ENCODE peak calls at places on chromosomes 3 and 15, in eight cellular contexts. P is heart right ventricle; T is GM23248; Q is CD8-positive, alpha-beta T cell; S is body of pancreas; I is endothelial cell of umbilical vein; O is adipocyte; G is transverse colon. Z is an unnamed sample. For H3K36me3, the result is how much of the 10 kb centered on the place peaks cover.

GRCh38 chr3:39052613-39053012 is 797 bp downstream of the WDR48 start:
- DNase-seq in P (no peak), T (peak), Q (no peak), S (no peak), I (no peak), O (no peak), G (no peak), Z (no peak)

GRCh38 chr15:66126057-66126855 is 127.3 kb downstream of the MEGF11 start:
- DNase-seq in P (no peak), T (no peak), Q (no peak), S (no peak), I (no peak), O (no peak), G (no peak), Z (no peak)

GRCh38 chr15:77619883-77620282 is 12.8 kb downstream of the LINGO1 start:
- DNase-seq in P (no peak), T (no peak), Q (no peak), S (no peak), I (no peak), O (no peak), G (no peak), Z (no peak)

GRCh38 chr3:138082085-138082991 is 33.1 kb downstream of the DZIP1L start:
- DNase-seq in P (no peak), T (peak), Q (no peak), S (no peak), I (no peak), O (peak), G (no peak), Z (peak)

GRCh38 chr3:126525091-126525852 is 1.3 kb downstream of the CHST13 start:
- DNase-seq in P (no peak), T (no peak), Q (no peak), S (no peak), I (no peak), O (no peak), G (no peak), Z (no peak)

GRCh38 chr3:142022381-142022780 is 127.0 kb downstream of the TFDP2 start:
- DNase-seq in P (no peak), T (peak), Q (no peak), S (no peak), I (peak), O (no peak), G (no peak), Z (no peak)

GRCh38 chr15:98654790-98655360 is 6.5 kb downstream of the IGF1R start:
- DNase-seq in P (no peak), T (no peak), Q (no peak), S (no peak), I (no peak), O (no peak), G (no peak), Z (no peak)

GRCh38 chr3:195004512-195005250 is 266.3 kb downstream of the XXYLT1 start:
- DNase-seq in P (no peak), T (no peak), Q (peak), S (no peak), I (no peak), O (no peak), G (no peak), Z (no peak)

GRCh38 chr3:58000713-58001467 is 7.3 kb upstream of the FLNB start:
- DNase-seq in P (no peak), T (no peak), Q (no peak), S (no peak), I (no peak), O (no peak), G (peak), Z (no peak)

GRCh38 chr3:30344288-30344687 is 262.1 kb upstream of the TGFBR2 start:
- DNase-seq in P (no peak), T (no peak), Q (no peak), S (no peak), I (peak), O (no peak), G (no peak), Z (no peak)

GRCh38 chr3:57974796-57975388 is 33.3 kb upstream of the FLNB start:
- DNase-seq in P (no peak), T (peak), Q (no peak), S (no peak), I (peak), O (peak), G (no peak), Z (no peak)

GRCh38 chr15:70817266-70817665 is 36.7 kb downstream of the LARP6 start:
- DNase-seq in P (no peak), T (no peak), Q (no peak), S (no peak), I (no peak), O (no peak), G (no peak), Z (no peak)

GRCh38 chr3:3281024-3281423 is 101.5 kb upstream of the CRBN start:
- DNase-seq in P (no peak), T (no peak), Q (no peak), S (no peak), I (no peak), O (no peak), G (no peak), Z (no peak)

GRCh38 chr15:22881739-22882440 is 43.4 kb downstream of the NIPA2 start:
- DNase-seq in P (no peak), T (no peak), Q (no peak), S (no peak), I (no peak), O (no peak), G (no peak), Z (no peak)
- H3K36me3 ChIP-seq in P (under half), T (under half), Q (under half), S (under half), I (under half), O (half or more), G (under half), Z (under half)

GRCh38 chr3:171661484-171661883 is 148.8 kb downstream of the PLD1 start:
- DNase-seq in P (no peak), T (no peak), Q (no peak), S (no peak), I (no peak), O (no peak), G (no peak), Z (no peak)
- H3K36me3 ChIP-seq in P (under half), T (under half), Q (under half), S (under half), I (under half), O (under half), G (under half), Z (under half)

GRCh38 chr3:160412477-160412876 is 13.0 kb downstream of the SMC4 start:
- DNase-seq in P (no peak), T (no peak), Q (no peak), S (no peak), I (no peak), O (no peak), G (no peak), Z (no peak)
- H3K36me3 ChIP-seq in P (under half), T (half or more), Q (under half), S (under half), I (under half), O (under half), G (under half), Z (under half)

DNA sequence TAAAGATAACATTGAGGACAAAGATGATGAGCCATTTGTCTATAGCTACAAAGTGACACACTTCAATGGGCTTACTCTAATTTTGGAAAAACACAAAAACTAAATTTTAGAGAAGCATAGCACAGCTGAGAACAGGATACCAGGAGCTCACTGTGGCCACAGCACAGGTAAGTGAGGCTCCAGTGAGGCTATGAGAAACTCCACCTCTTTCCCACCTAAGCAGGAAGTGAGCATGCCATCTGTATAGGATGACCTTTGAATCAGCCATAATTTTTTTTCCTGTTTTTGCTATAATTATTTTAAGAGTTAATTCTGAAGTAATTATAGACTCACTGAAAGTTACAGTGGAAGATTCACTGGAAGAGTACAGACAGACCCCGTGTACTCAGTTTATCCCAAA is 82.1 kb upstream of the DCLK3 start:
- DNase-seq in P (no peak), T (no peak), Q (no peak), S (no peak), I (no peak), O (no peak), G (no peak), Z (no peak)
- H3K36me3 ChIP-seq in P (under half), T (under half), Q (under half), S (under half), I (under half), O (half or more), G (under half), Z (half or more)

DNA sequence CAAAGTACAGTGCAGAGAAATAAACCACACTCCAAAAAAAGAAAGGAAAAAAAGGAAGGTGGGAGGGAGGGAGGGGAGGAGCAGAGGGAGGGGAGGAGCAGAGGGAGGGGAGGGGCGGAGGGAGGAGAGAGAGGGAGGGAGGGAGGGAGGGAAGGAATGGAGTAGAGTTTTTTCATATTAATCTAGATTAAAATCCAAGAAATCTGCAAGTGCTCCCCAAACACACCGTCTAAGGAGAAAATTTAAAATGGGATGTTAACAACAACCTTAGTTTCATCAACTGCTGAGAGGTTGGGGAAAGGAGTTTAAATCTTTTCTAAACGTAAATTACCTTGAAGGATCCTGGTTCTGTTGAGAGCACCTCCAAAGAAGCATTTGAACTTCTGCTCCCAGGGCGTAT is 6.6 kb downstream of the FSIP1 start:
- DNase-seq in P (no peak), T (no peak), Q (no peak), S (no peak), I (no peak), O (no peak), G (no peak), Z (no peak)
- H3K36me3 ChIP-seq in P (under half), T (under half), Q (under half), S (under half), I (under half), O (under half), G (under half), Z (under half)

Z was measured in CD4-positive, alpha-beta memory T cell.